ENCODE peak calls at places on chromosomes 12 and 14, in four cellular contexts. One of them, this sample, is unnamed.

GRCh38 chr12:18919826-18920511 is 182.1 kb downstream of the CAPZA3 start:
- DNase-seq in ovary: no peak
- DNase-seq in left ventricle myocardium inferior: no peak
- DNase-seq in lower lobe of right lung: no peak
- DNase-seq in this sample: no peak

GRCh38 chr12:117857632-117858274 is 111.0 kb downstream of the KSR2 start:
- DNase-seq in left ventricle myocardium inferior: no peak
- DNase-seq in ovary: no peak
- DNase-seq in lower lobe of right lung: no peak
- DNase-seq in this sample: peak

GRCh38 chr12:116628989-116629388 is 69.8 kb downstream of the MAP1LC3B2 start:
- DNase-seq in left ventricle myocardium inferior: no peak
- DNase-seq in ovary: no peak
- DNase-seq in lower lobe of right lung: no peak
- DNase-seq in this sample: no peak

GRCh38 chr14:32049361-32050103 is 27.6 kb upstream of the ARHGAP5 start:
- DNase-seq in left ventricle myocardium inferior: no peak
- DNase-seq in ovary: no peak
- DNase-seq in lower lobe of right lung: no peak
- DNase-seq in this sample: no peak

GRCh38 chr12:3407723-3408122 is 83.3 kb upstream of the PRMT8 start:
- DNase-seq in lower lobe of right lung: no peak
- DNase-seq in left ventricle myocardium inferior: no peak
- DNase-seq in ovary: no peak
- DNase-seq in this sample: no peak

GRCh38 chr14:67940894-67941455 is 121.4 kb downstream of the RAD51B start:
- DNase-seq in lower lobe of right lung: no peak
- DNase-seq in ovary: no peak
- DNase-seq in left ventricle myocardium inferior: no peak
- DNase-seq in this sample: no peak

GRCh38 chr12:18141583-18141982 is 51.6 kb upstream of the RERGL start:
- DNase-seq in left ventricle myocardium inferior: no peak
- DNase-seq in ovary: no peak
- DNase-seq in lower lobe of right lung: no peak
- DNase-seq in this sample: no peak

GRCh38 chr12:72560370-72560769 is 288.2 kb downstream of the TRHDE start:
- DNase-seq in lower lobe of right lung: no peak
- DNase-seq in ovary: peak
- DNase-seq in left ventricle myocardium inferior: no peak
- DNase-seq in this sample: no peak

GRCh38 chr14:106848330-106849121 is 1322.1 kb downstream of the TMEM121 start:
- DNase-seq in lower lobe of right lung: no peak
- DNase-seq in ovary: peak
- DNase-seq in left ventricle myocardium inferior: no peak
- DNase-seq in this sample: peak

GRCh38 chr12:77615331-77615730 is 215.4 kb upstream of the NAV3 start:
- DNase-seq in lower lobe of right lung: no peak
- DNase-seq in ovary: no peak
- DNase-seq in left ventricle myocardium inferior: no peak
- DNase-seq in this sample: no peak

GRCh38 chr12:3523728-3524127 is 32.7 kb downstream of the PRMT8 start:
- DNase-seq in lower lobe of right lung: no peak
- DNase-seq in left ventricle myocardium inferior: no peak
- DNase-seq in ovary: no peak
- DNase-seq in this sample: no peak

GRCh38 chr14:54532111-54533012 is 22.7 kb downstream of the CGRRF1 start:
- DNase-seq in ovary: no peak
- DNase-seq in left ventricle myocardium inferior: no peak
- DNase-seq in lower lobe of right lung: no peak
- DNase-seq in this sample: no peak

GRCh38 chr12:47194501-47194900 is 114.7 kb upstream of the AMIGO2 start:
- DNase-seq in lower lobe of right lung: no peak
- DNase-seq in ovary: no peak
- DNase-seq in left ventricle myocardium inferior: no peak
- DNase-seq in this sample: no peak

GRCh38 chr12:103909811-103910210 is 20.4 kb upstream of the HSP90B1 start:
- DNase-seq in left ventricle myocardium inferior: no peak
- DNase-seq in lower lobe of right lung: no peak
- DNase-seq in ovary: no peak
- DNase-seq in this sample: no peak

GRCh38 chr12:57622293-57623245 is 10.4 kb downstream of the B4GALNT1 start:
- DNase-seq in left ventricle myocardium inferior: no peak
- DNase-seq in lower lobe of right lung: no peak
- DNase-seq in ovary: no peak
- DNase-seq in this sample: no peak

GRCh38 chr12:116244001-116244400 is 33.5 kb downstream of the MED13L start:
- DNase-seq in left ventricle myocardium inferior: no peak
- DNase-seq in lower lobe of right lung: no peak
- DNase-seq in ovary: no peak
- DNase-seq in this sample: no peak

GRCh38 chr14:96598332-96598928 is 96.2 kb downstream of the PAPOLA start:
- DNase-seq in left ventricle myocardium inferior: no peak
- DNase-seq in ovary: no peak
- DNase-seq in lower lobe of right lung: no peak
- DNase-seq in this sample: peak

GRCh38 chr14:90302529-90303303 is 29.0 kb downstream of the NRDE2 start:
- DNase-seq in left ventricle myocardium inferior: no peak
- DNase-seq in ovary: no peak
- DNase-seq in lower lobe of right lung: no peak
- DNase-seq in this sample: no peak

GRCh38 chr14:36021030-36021422 is 155.5 kb downstream of the PTCSC3 start:
- DNase-seq in ovary: no peak
- DNase-seq in left ventricle myocardium inferior: no peak
- DNase-seq in lower lobe of right lung: no peak
- DNase-seq in this sample: no peak
- H3K4me3 ChIP-seq in ovary: no peak
- H3K4me3 ChIP-seq in left ventricle myocardium inferior: no peak
- H3K4me3 ChIP-seq in lower lobe of right lung: no peak
- H3K4me3 ChIP-seq in this sample: no peak

GRCh38 chr14:63205850-63206249 is 1.6 kb downstream of the RHOJ start:
- DNase-seq in ovary: no peak
- DNase-seq in left ventricle myocardium inferior: no peak
- DNase-seq in lower lobe of right lung: no peak
- DNase-seq in this sample: no peak
- H3K4me3 ChIP-seq in ovary: peak
- H3K4me3 ChIP-seq in left ventricle myocardium inferior: peak
- H3K4me3 ChIP-seq in lower lobe of right lung: peak
- H3K4me3 ChIP-seq in this sample: no peak

DNA sequence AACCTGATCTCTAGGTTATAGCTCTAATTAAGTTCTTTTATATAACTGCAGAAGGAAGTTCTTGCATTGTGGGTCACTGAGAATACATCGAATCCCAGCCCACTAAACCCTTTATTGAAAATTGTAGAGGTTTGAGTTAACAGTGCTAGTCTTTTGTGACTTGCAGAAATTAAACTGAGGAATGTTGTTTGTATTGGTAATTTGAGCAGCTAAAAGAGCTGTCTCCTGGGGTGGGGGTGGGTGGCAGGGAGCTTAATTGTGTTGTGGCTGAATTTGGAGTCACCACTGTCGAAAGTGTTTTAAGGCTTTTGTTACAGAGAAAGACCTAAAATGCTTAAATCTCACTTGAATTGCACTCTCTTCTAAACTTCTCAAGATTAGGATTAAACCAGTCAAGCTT is 3.2 kb upstream of the COX8C start:
- DNase-seq in lower lobe of right lung: no peak
- DNase-seq in left ventricle myocardium inferior: no peak
- DNase-seq in ovary: no peak
- DNase-seq in this sample: no peak
- H3K4me3 ChIP-seq in lower lobe of right lung: no peak
- H3K4me3 ChIP-seq in left ventricle myocardium inferior: no peak
- H3K4me3 ChIP-seq in ovary: no peak
- H3K4me3 ChIP-seq in this sample: no peak

GRCh38 chr14:63745858-63746425 is 18.1 kb upstream of the SGPP1 start:
- DNase-seq in lower lobe of right lung: peak
- DNase-seq in ovary: no peak
- DNase-seq in left ventricle myocardium inferior: no peak
- DNase-seq in this sample: no peak
- H3K4me3 ChIP-seq in lower lobe of right lung: no peak
- H3K4me3 ChIP-seq in ovary: no peak
- H3K4me3 ChIP-seq in left ventricle myocardium inferior: no peak
- H3K4me3 ChIP-seq in this sample: no peak

DNA sequence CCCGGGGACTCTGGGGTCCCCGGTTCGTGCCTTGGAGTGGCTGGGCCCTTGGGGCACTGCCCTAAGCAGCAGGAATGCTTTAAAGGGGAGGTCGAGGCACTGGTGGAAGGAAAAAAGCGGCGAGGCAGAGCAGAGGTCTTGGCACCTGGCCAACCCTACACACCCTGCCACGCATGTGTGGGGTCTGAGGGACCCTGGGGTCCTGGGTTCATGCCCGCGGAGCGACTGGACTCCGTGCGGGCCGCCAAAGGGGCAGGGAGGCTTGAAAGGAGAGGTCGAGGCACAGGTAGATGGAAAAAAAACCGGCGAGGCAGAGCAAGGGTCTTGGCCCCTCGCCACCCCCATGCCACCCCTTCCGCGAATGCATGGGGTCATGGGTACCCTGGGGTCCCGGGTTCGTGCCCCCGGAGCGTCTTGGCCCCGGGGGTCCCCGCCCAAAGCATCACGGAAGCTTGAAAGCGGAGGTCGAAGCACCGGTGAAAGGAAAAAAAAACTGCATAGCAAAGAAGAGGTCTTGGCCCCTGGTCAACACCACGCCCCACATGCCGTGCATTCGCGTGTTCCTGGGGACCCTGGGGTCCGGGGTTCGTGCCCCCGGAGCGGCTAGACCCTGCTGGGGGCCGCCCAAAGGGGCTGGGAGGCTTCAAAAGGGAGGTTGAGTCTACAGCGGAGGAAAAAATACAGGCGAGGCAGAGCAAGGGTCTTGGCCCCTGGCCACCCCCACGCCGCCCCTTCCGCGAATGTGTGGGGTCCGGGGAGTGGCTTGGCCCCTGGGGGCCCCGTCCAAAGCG is 312.9 kb downstream of the ALG10 start:
- DNase-seq in lower lobe of right lung: no peak
- DNase-seq in ovary: no peak
- DNase-seq in left ventricle myocardium inferior: no peak
- DNase-seq in this sample: no peak
- H3K4me3 ChIP-seq in lower lobe of right lung: no peak
- H3K4me3 ChIP-seq in ovary: no peak
- H3K4me3 ChIP-seq in left ventricle myocardium inferior: no peak
- H3K4me3 ChIP-seq in this sample: no peak

DNA sequence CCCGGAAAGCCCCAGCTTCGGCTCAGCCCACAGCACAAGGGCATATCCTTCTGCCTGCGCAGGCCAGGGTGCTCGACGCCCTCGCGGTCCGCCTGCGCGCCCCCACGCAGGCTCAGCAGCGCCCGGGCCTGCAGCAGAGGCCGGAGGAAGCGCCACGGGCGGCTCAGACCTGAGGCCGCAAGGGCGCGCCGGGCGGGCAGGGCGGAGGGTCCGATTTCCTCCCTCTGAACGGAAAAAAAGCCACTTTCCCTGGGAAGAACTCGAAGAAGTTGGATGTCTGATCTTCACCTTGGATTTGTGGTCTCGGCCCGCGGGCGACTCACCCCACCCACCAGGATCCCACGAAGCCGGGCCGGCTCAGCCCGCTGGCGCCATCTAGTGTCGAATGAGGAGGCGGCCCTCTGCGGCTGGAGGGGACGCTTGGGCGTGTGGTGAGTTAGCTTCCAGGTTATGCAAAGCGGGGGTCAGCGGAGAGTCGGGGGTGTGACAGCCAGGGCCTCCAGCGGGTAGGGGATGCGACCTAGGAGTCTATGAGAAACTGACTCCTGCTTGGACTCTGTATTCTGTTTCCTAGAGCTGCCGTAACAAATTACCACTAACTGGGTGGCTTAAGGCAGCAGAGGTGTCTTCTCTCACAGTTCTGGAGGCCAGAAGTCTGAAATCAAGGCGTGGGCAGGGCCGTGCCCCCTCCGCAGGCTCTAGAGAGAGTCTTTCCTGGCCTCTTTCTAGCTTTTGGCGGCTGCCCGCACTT is 40.0 kb upstream of the SRSF5 start:
- DNase-seq in ovary: peak
- DNase-seq in lower lobe of right lung: peak
- DNase-seq in left ventricle myocardium inferior: peak
- DNase-seq in this sample: peak
- H3K4me3 ChIP-seq in ovary: peak
- H3K4me3 ChIP-seq in lower lobe of right lung: peak
- H3K4me3 ChIP-seq in left ventricle myocardium inferior: peak
- H3K4me3 ChIP-seq in this sample: peak

DNA sequence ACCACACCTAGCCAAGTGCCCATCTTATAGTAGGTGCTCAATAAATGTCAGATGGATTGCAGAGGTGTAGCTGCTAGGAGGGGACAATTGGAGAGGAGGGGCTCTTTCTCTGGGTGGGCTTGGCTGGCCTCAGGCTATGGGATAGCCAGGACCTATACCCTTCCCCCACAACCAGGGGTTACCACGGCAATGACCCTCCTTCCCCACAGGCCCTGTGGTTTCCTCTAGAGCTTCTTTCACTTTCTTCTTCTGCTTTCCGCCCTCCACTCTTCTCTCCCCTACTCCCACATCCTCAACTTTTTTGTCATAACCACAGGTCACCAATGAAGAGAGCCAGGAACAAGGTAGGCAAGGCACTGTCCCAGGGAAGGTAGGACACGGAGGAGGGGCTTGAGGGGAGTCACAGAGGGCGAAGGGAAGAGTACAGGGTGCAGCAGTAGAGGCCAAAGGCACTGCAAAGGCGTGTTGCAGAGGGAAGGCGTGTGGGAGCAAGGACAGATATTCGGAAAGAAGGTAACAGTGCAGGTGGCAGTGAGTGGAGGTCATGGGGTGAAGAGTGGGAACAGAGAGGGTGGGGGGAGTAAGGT is 1.9 kb upstream of the ITGB7 start:
- DNase-seq in left ventricle myocardium inferior: no peak
- DNase-seq in lower lobe of right lung: no peak
- DNase-seq in ovary: no peak
- DNase-seq in this sample: no peak
- H3K4me3 ChIP-seq in left ventricle myocardium inferior: no peak
- H3K4me3 ChIP-seq in lower lobe of right lung: peak
- H3K4me3 ChIP-seq in ovary: no peak
- H3K4me3 ChIP-seq in this sample: no peak

This sample was measured in BE2C.